ENCODE peak calls at places on chromosomes 12 and 14, in eight cellular contexts. I is endothelial cell of umbilical vein, A is HCT116, N is H1, U is HepG2, E is K562, B is A549, V is GM12878. O is an unnamed sample.

GRCh38 chr12:45050751-45051489 is at the start of gene DBX2:
- DNase-seq in I (no peak), U (no peak), N (no peak), E (no peak), V (no peak), B (peak), A (no peak), O (no peak)

GRCh38 chr14:80425686-80426085 is 214.4 kb upstream of the DIO2 start:
- DNase-seq in U (no peak), B (peak), V (no peak), E (no peak), A (peak), N (no peak), I (peak), O (no peak)

GRCh38 chr12:21559855-21560569 is 33.9 kb downstream of the SPX start:
- DNase-seq in V (no peak), B (peak), U (no peak), E (no peak), N (no peak), I (peak), A (no peak), O (no peak)

GRCh38 chr12:116697305-116698130 is 40.4 kb downstream of the SPRING1 start:
- DNase-seq in B (peak), A (peak), V (no peak), E (peak), U (peak), N (no peak), I (no peak), O (peak)

GRCh38 chr12:54409267-54409666 is 9.8 kb downstream of the ITGA5 start:
- DNase-seq in U (no peak), A (no peak), B (no peak), V (no peak), E (no peak), N (no peak), I (no peak), O (no peak)

GRCh38 chr12:124545508-124546418 is 21.6 kb downstream of the NCOR2 start:
- DNase-seq in V (peak), B (no peak), N (no peak), E (no peak), A (no peak), U (no peak), I (no peak), O (no peak)

GRCh38 chr14:60845523-60845922 is 111.0 kb downstream of the MNAT1 start:
- DNase-seq in E (no peak), U (no peak), N (no peak), V (peak), B (no peak), I (no peak), A (no peak), O (peak)

GRCh38 chr12:75971253-75971652 is 60.3 kb downstream of the PHLDA1 start:
- DNase-seq in V (no peak), A (no peak), N (no peak), U (no peak), I (no peak), E (no peak), B (no peak), O (no peak)

GRCh38 chr12:116442981-116443380 is 116.2 kb upstream of the MAP1LC3B2 start:
- DNase-seq in U (no peak), E (no peak), A (no peak), V (no peak), N (no peak), I (no peak), B (no peak), O (peak)

GRCh38 chr14:76741074-76741473 is 20.2 kb upstream of the VASH1 start:
- DNase-seq in V (no peak), E (no peak), U (no peak), I (no peak), B (no peak), N (no peak), A (no peak), O (no peak)

GRCh38 chr12:9132008-9132535 is 16.4 kb upstream of the A2M start:
- DNase-seq in E (no peak), U (peak), N (no peak), V (no peak), I (no peak), B (peak), A (no peak), O (no peak)
- TF ChIP-seq POLR2A in E (no peak), U (no peak), N (no peak), V (no peak), I (no peak), B (no peak), A (no peak), O (no peak)

GRCh38 chr12:46124848-46125619 is 134.7 kb upstream of the SCAF11 start:
- DNase-seq in I (peak), E (peak), N (no peak), U (peak), A (peak), V (no peak), B (peak), O (peak)
- H3K4me3 ChIP-seq in I (peak), E (no peak), N (no peak), U (no peak), A (peak), V (no peak), B (peak), O (peak)

DNA sequence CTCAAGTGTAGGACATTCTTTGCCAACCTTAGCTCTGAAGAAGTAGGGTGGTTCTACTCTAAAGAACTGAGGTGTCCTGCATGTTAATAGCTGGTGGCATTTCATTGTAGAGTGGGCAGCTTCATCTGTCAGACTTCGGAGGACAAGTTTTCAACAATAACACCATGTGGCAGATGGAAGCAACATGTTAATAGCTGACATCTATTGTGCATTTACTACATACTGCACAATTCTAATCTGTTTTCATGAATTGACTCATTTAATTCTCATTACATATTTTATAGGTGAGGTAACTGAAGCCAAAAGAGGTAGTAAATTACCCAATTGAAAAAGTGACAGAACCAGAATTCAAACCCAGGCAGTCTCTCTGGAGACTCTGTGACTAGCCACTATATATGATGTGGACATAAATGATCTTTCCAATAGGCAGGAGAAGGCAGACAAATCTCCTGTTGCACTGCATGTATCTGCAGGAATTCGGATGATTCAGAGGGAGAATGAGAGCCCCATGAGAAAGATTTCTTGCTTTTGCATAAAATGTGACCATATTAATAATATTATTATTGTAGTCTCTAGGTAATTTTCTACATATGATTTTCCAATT is 137.2 kb upstream of the E2F7 start:
- DNase-seq in I (no peak), E (no peak), A (no peak), B (no peak), U (no peak), V (no peak), N (no peak), O (no peak)
- TF ChIP-seq MAX in I (no peak), E (no peak), A (no peak), B (no peak), U (no peak), V (no peak), N (no peak), O (no peak)

DNA sequence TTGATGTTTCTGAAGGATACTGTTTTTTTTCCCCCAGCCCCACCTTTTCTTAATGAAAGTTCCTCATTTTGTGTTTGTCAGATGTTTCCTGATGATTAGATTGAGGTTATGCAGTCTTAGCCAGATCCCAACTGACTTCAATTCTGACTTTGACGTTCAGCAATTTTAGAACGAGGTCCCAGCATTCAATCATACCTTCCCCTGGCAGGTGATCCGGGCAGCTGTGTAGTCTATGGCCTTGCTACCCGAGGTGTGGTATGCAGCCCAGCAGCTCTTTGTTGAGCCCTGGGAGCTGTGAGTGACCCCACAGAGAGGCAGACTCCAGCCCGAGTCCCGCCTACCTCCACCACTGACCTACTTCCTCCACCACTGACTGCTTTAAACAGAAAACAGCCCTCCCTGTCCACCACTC is 82.7 kb downstream of the LGMN start:
- DNase-seq in B (no peak), E (no peak), I (peak), V (no peak), N (no peak), A (no peak), U (no peak), O (peak)
- TF ChIP-seq POLR2A in B (no peak), E (no peak), I (no peak), V (no peak), N (no peak), A (no peak), U (no peak), O (peak)

GRCh38 chr12:7004840-7005239 is 13.4 kb downstream of the LPCAT3 start:
- DNase-seq in I (no peak), V (no peak), N (no peak), B (no peak), A (no peak), U (no peak), E (no peak), O (no peak)

GRCh38 chr12:7001921-7002591 is 16.2 kb downstream of the LPCAT3 start:
- DNase-seq in V (no peak), N (no peak), B (no peak), U (no peak), I (no peak), E (no peak), A (no peak), O (no peak)

GRCh38 chr12:7004287-7004803 is 13.9 kb downstream of the LPCAT3 start:
- DNase-seq in U (no peak), V (no peak), B (no peak), N (no peak), I (no peak), E (no peak), A (no peak), O (no peak)

GRCh38 chr12:6996040-6996441 is 22.2 kb downstream of the LPCAT3 start:
- DNase-seq in V (no peak), E (peak), I (no peak), N (no peak), A (peak), B (no peak), U (peak), O (no peak)

GRCh38 chr12:6998708-6999451 is 19.4 kb downstream of the LPCAT3 start:
- DNase-seq in V (no peak), N (no peak), E (no peak), B (no peak), I (no peak), U (peak), A (peak), O (no peak)
- H3K4me3 ChIP-seq in V (no peak), N (no peak), E (no peak), B (no peak), I (no peak), U (no peak), A (no peak), O (no peak)

GRCh38 chr12:5437657-5438056 is 5.7 kb downstream of the NTF3 start:
- DNase-seq in A (no peak), N (no peak), B (no peak), E (no peak), U (no peak), I (no peak), V (no peak), O (no peak)

GRCh38 chr12:5437122-5437521 is 5.2 kb downstream of the NTF3 start:
- DNase-seq in B (no peak), A (no peak), V (no peak), U (no peak), N (no peak), E (no peak), I (no peak), O (no peak)

GRCh38 chr12:5439788-5440300 is 7.9 kb downstream of the NTF3 start:
- DNase-seq in N (no peak), A (no peak), V (no peak), B (no peak), U (no peak), I (no peak), E (no peak), O (no peak)

GRCh38 chr12:5439333-5439732 is 7.4 kb downstream of the NTF3 start:
- DNase-seq in N (no peak), B (no peak), I (no peak), U (no peak), A (no peak), E (no peak), V (no peak), O (no peak)

DNA sequence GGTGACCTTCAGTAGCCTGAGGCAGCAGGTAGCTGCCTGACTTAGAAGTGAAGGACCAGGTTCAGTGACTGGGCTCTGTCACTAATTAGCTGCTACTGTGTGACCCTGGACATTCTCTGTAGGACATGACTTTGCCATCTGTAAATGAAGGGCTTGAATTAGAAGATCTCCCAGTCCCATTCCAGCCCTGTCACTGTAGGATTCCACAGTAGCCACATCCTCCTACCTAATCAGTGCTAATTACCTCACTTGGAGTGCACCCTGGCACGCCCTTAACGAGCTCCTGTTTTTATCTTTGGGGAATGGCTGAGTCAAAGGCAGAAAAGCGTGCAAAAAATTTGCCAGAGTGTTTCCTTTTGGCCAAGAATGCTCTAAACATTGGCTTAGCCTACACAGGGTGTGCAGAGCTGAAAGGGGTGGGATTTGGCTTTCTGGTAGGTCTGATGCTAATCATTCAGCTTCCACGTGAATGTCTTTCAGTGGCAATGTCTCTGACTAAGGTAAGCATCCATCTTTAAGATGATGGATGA is 6.8 kb downstream of the NTF3 start:
- DNase-seq in A (no peak), B (no peak), V (no peak), E (no peak), N (no peak), U (no peak), I (no peak), O (no peak)
- TF ChIP-seq MAX in A (no peak), B (no peak), V (no peak), E (no peak), N (no peak), U (no peak), I (no peak), O (no peak)

DNA sequence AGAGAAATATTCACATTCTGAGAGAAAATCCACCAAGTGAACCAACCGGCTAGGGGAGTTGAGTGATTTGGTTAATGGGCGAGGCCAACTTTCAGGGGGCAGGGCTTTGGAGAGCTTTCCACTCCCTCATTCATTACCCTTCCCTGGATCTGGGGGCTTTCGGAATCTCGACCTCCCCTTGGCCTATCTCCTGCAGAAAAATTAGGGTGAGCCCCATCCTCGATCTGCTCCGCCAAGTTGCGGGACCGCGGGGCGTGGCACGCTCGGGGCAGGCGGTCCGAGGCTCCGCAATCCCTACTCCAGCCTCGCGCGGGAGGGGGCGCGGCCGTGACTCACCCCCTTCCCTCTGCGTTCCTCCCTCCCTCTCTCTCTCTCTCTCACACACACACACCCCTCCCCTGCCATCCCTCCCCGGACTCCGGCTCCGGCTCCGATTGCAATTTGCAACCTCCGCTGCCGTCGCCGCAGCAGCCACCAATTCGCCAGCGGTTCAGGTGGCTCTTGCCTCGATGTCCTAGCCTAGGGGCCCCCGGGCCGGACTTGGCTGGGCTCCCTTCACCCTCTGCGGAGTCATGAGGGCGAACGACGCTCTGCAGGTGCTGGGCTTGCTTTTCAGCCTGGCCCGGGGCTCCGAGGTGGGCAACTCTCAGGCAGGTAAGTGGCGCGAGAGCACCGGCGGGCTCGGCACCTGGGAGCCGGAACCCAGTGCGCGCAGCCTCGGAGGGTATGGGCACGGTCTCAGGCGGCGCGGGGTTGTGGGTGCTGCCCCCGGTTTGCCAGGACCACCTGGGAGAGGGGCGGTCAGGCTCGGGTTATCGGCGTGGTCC is at the start of gene ERBB3:
- DNase-seq in B (peak), E (peak), V (no peak), A (peak), I (peak), N (no peak), U (peak), O (peak)
- TF ChIP-seq POLR2A in B (peak), E (peak), V (no peak), A (peak), I (no peak), N (peak), U (peak), O (no peak)

O was measured in NB4.